ENCODE peak calls at places on chromosome 22, in ten cellular contexts. B, C, D, A, Q, E, P, R, S and V are unnamed samples. For H3K4me1, the result is how much of the 10 kb centered on the place peaks cover.

GRCh38 chr22:35952576-35952975 is 76.0 kb downstream of the RBFOX2 start:
- DNase-seq in P (no peak), A (no peak), R (no peak), S (no peak), B (no peak), E (no peak), C (no peak), Q (no peak), D (no peak), V (no peak)

GRCh38 chr22:39896313-39896996 is 2.9 kb upstream of the ENTHD1 start:
- DNase-seq in C (no peak), S (no peak), D (no peak), B (no peak), R (no peak), Q (no peak), E (no peak), A (no peak), P (no peak), V (no peak)

GRCh38 chr22:25176175-25176574 is 23.5 kb upstream of the CRYBB3 start:
- DNase-seq in A (no peak), R (no peak), D (no peak), C (peak), B (no peak), S (no peak), E (no peak), Q (no peak), P (no peak), V (peak)

GRCh38 chr22:32389685-32390084 is 22.4 kb downstream of the RTCB start:
- DNase-seq in B (no peak), Q (peak), C (peak), A (peak), S (peak), E (no peak), R (no peak), D (no peak), P (no peak), V (no peak)

GRCh38 chr22:34877506-34877905 is 188.5 kb upstream of the ISX start:
- DNase-seq in Q (no peak), P (no peak), E (no peak), D (no peak), B (no peak), A (no peak), R (no peak), C (no peak), S (no peak), V (no peak)

GRCh38 chr22:23743303-23743705 is 7.6 kb downstream of the ZNF70 start:
- DNase-seq in C (no peak), D (no peak), A (no peak), S (no peak), Q (no peak), P (no peak), R (no peak), B (no peak), E (peak), V (no peak)

GRCh38 chr22:29738118-29738815 is 18.5 kb downstream of the CABP7 start:
- DNase-seq in S (no peak), R (no peak), P (no peak), B (no peak), Q (no peak), A (no peak), C (no peak), E (no peak), D (no peak), V (no peak)

GRCh38 chr22:28736296-28737155 is 5.1 kb downstream of the CHEK2 start:
- DNase-seq in P (no peak), D (no peak), Q (no peak), R (no peak), B (no peak), A (no peak), E (no peak), C (no peak), S (no peak), V (no peak)

GRCh38 chr22:41242396-41243117 is 1.8 kb upstream of the CHADL start:
- DNase-seq in C (no peak), B (no peak), D (no peak), E (no peak), A (no peak), Q (no peak), R (no peak), P (no peak), S (no peak), V (no peak)

GRCh38 chr22:50473088-50473487 is 1.7 kb downstream of the SBF1 start:
- DNase-seq in B (no peak), E (no peak), Q (peak), R (no peak), C (no peak), A (no peak), D (peak), S (peak), P (no peak), V (no peak)

GRCh38 chr22:42375982-42376381 is 56.2 kb downstream of the NFAM1 start:
- DNase-seq in C (no peak), R (peak), B (no peak), D (no peak), S (no peak), Q (no peak), E (no peak), P (peak), A (no peak), V (peak)

GRCh38 chr22:39431821-39432251 is 25.0 kb upstream of the MGAT3 start:
- DNase-seq in C (no peak), S (no peak), E (no peak), A (peak), B (no peak), D (no peak), R (no peak), Q (no peak), P (no peak), V (peak)

GRCh38 chr22:35995772-35996171 is 32.9 kb downstream of the RBFOX2 start:
- DNase-seq in S (peak), E (peak), P (peak), B (no peak), A (peak), Q (no peak), R (peak), D (no peak), C (peak), V (peak)

GRCh38 chr22:30245985-30246901 is at the start of gene LIF:
- DNase-seq in Q (no peak), A (peak), P (no peak), R (no peak), E (no peak), D (no peak), B (no peak), S (peak), C (peak), V (no peak)

GRCh38 chr22:49576241-49577141 is 251.2 kb downstream of the BRD1 start:
- DNase-seq in R (no peak), E (no peak), D (no peak), S (no peak), C (no peak), A (no peak), P (no peak), Q (no peak), B (peak), V (no peak)

GRCh38 chr22:42344391-42344861 is 74.0 kb upstream of the TCF20 start:
- DNase-seq in E (peak), P (no peak), Q (no peak), C (peak), S (no peak), A (no peak), B (no peak), D (no peak), R (peak), V (no peak)

GRCh38 chr22:42300286-42301071 is 30.0 kb upstream of the TCF20 start:
- DNase-seq in D (no peak), C (no peak), A (no peak), P (no peak), S (no peak), E (no peak), Q (no peak), B (no peak), R (no peak), V (no peak)

GRCh38 chr22:36853407-36854099 is 7.3 kb upstream of the NCF4 start:
- DNase-seq in S (peak), Q (peak), C (peak), R (peak), E (no peak), P (peak), A (peak), B (no peak), D (peak), V (peak)

GRCh38 chr22:41917906-41918791 is 3.3 kb upstream of the SHISA8 start:
- DNase-seq in D (no peak), C (peak), B (peak), A (peak), P (peak), S (peak), R (no peak), Q (peak), E (no peak), V (peak)

GRCh38 chr22:28810839-28811491 is 10.6 kb upstream of the XBP1 start:
- DNase-seq in P (no peak), B (no peak), E (no peak), A (peak), S (no peak), Q (no peak), D (no peak), R (no peak), C (no peak), V (peak)

GRCh38 chr22:39556970-39557811 is 13.4 kb upstream of the CACNA1I start:
- DNase-seq in A (no peak), Q (peak), E (peak), P (no peak), D (no peak), R (no peak), B (no peak), S (no peak), C (peak), V (peak)

GRCh38 chr22:47293368-47294221 is 531.1 kb downstream of the TBC1D22A start:
- DNase-seq in D (no peak), S (no peak), A (no peak), Q (no peak), R (peak), B (peak), C (no peak), P (no peak), E (no peak), V (no peak)

GRCh38 chr22:43230983-43231723 is 44.2 kb upstream of the TTLL12 start:
- DNase-seq in P (peak), A (peak), R (peak), Q (peak), C (peak), D (peak), B (peak), S (peak), E (peak), V (peak)

GRCh38 chr22:30978304-30978962 is 9.4 kb downstream of the TUG1 start:
- DNase-seq in P (no peak), R (no peak), B (no peak), S (no peak), A (no peak), Q (no peak), E (no peak), C (no peak), D (no peak), V (no peak)

GRCh38 chr22:42969348-42969975 is 45.5 kb downstream of the PACSIN2 start:
- DNase-seq in Q (no peak), E (no peak), C (no peak), B (no peak), S (no peak), D (no peak), A (no peak), P (no peak), R (no peak), V (no peak)

GRCh38 chr22:36486619-36487384 is 5.4 kb upstream of the TXN2 start:
- DNase-seq in E (no peak), A (peak), P (peak), D (no peak), B (no peak), S (peak), C (peak), Q (peak), R (no peak), V (peak)

GRCh38 chr22:32562396-32562795 is 87.8 kb downstream of the FBXO7 start:
- DNase-seq in Q (no peak), A (no peak), D (no peak), S (no peak), B (no peak), R (no peak), C (no peak), E (no peak), P (no peak), V (no peak)

GRCh38 chr22:49629586-49630447 is 197.9 kb downstream of the BRD1 start:
- DNase-seq in A (no peak), C (no peak), B (no peak), D (no peak), R (no peak), S (no peak), E (no peak), Q (no peak), P (no peak), V (no peak)

GRCh38 chr22:31504282-31504681 is 7.9 kb downstream of the SFI1 start:
- DNase-seq in S (no peak), R (no peak), Q (no peak), B (no peak), D (no peak), E (no peak), A (no peak), P (no peak), C (no peak), V (no peak)

DNA sequence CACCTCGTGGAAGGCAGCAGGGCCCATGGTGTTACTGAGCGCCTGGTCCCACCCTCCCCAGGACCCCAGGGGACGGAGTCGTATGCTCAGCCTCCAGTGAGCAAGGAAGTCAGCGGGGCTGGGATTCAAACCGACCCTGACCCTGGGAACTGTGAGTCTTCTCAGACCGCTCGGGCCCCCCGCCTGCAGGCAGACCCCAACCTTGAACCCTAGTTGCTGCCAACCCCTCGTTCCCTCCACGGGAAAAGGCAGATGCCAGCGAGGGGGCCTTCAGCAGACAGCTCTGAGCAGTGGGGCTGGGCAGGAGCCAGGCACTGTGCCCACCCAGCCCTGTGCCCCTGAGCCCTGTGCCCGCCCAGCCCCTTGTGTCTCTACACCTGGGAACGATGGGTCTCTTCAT is 6.4 kb downstream of the SLC16A8 start:
- DNase-seq in Q (no peak), D (no peak), S (no peak), A (no peak), R (no peak), C (no peak), P (no peak), B (no peak), E (no peak), V (no peak)
- H3K4me1 ChIP-seq in Q (under half), D (under half), S (under half), A (under half), R (under half), C (under half), P (under half), B (under half), E (under half), V (under half)

GRCh38 chr22:21714784-21715183 is 20.8 kb downstream of the YPEL1 start:
- DNase-seq in E (no peak), R (no peak), C (no peak), D (no peak), Q (no peak), P (no peak), S (no peak), B (no peak), A (no peak), V (no peak)

GRCh38 chr22:21714059-21714770 is 21.4 kb downstream of the YPEL1 start:
- DNase-seq in B (no peak), C (no peak), P (no peak), A (no peak), S (peak), R (no peak), D (no peak), E (no peak), Q (no peak), V (no peak)

GRCh38 chr22:21711851-21712250 is 23.7 kb downstream of the YPEL1 start:
- DNase-seq in D (no peak), R (no peak), A (no peak), Q (no peak), S (no peak), C (no peak), P (no peak), E (no peak), B (no peak), V (no peak)

GRCh38 chr22:21713428-21714058 is 22.1 kb downstream of the YPEL1 start:
- DNase-seq in Q (no peak), S (peak), R (no peak), D (no peak), A (no peak), E (no peak), P (no peak), C (no peak), B (no peak), V (no peak)

GRCh38 chr22:21712751-21713427 is 22.7 kb downstream of the YPEL1 start:
- DNase-seq in P (peak), Q (peak), R (peak), E (peak), C (peak), A (peak), B (peak), D (peak), S (peak), V (peak)
- TF ChIP-seq POLR2A in P (peak), Q (no peak), R (no peak), E (no peak), C (no peak), A (no peak), B (no peak), D (no peak), S (no peak), V (no peak)

GRCh38 chr22:19793656-19794310 is 33.2 kb downstream of the TBX1 start:
- DNase-seq in B (no peak), R (no peak), C (no peak), A (no peak), S (no peak), D (no peak), P (no peak), E (no peak), Q (no peak), V (no peak)
- H3K4me1 ChIP-seq in B (under half), R (under half), C (under half), A (under half), S (under half), D (under half), P (under half), E (under half), Q (under half), V (under half)

DNA sequence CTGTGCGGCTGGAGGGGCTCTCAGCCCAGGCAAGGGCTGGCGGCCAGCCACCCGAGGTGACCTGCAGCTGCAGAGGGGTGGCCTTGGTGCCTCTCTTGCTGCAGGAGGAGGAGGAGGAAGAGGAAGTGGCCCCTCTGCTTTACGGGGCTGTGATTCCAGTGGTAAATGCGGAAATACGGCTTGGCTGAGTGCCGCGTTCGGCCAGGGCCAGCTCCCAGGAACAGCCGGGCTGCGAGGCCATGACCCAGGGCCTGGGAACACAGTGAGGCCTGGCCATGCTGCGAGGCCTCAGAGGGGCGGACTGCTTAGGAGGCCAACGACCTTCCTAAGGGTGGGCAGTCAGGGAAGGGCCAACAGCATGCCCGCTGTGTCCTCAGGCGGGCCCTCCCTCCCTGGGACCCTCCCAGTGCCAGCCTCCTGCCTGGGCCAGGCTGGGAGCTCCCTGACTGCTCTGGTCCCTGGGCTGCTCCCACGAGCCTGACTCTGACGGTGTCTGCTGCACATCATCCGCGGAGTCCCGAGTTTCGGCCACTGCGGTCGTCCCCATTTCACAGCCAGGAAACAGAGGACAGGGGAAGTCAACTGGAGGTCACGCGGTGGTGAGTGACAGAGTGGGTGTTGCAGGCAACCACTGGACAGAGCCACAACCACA is 20.8 kb upstream of the PPARA start:
- DNase-seq in S (no peak), B (no peak), R (peak), E (peak), A (no peak), Q (no peak), C (no peak), D (no peak), P (no peak), V (peak)
- TF ChIP-seq POLR2A in S (no peak), B (no peak), R (no peak), E (no peak), A (no peak), Q (no peak), C (no peak), D (no peak), P (no peak), V (no peak)

GRCh38 chr22:26945565-26945964 is 288.2 kb downstream of the MIAT start:
- DNase-seq in A (no peak), C (no peak), Q (no peak), P (no peak), B (no peak), R (no peak), S (no peak), E (no peak), D (no peak), V (no peak)
- H3K4me1 ChIP-seq in A (under half), C (under half), Q (under half), P (under half), B (under half), R (under half), S (under half), E (under half), D (under half), V (under half)